ENCODE peak calls at places on chromosomes 1 and 21, in four cellular contexts. C, P, N and I are unnamed samples.

GRCh38 chr1:101081496-101082282 is 56.1 kb upstream of the DPH5 start:
- DNase-seq in C (no peak), P (no peak), N (no peak), I (no peak)

GRCh38 chr1:162107911-162108310 is 38.4 kb downstream of the NOS1AP start:
- DNase-seq in C (no peak), P (no peak), N (no peak), I (no peak)

GRCh38 chr21:29334717-29335428 is 36.2 kb downstream of the BACH1 start:
- DNase-seq in C (no peak), P (no peak), N (no peak), I (no peak)

GRCh38 chr1:37851782-37852210 is 7.6 kb downstream of the MTF1 start:
- DNase-seq in C (no peak), P (peak; percentile 13), N (no peak), I (no peak)

GRCh38 chr1:241323510-241323909 is 33.5 kb downstream of the RGS7 start:
- DNase-seq in C (peak; percentile 21), P (peak; percentile 7), N (no peak), I (peak; percentile 70)

GRCh38 chr1:85188530-85188929 is 12.3 kb downstream of the SYDE2 start:
- DNase-seq in C (no peak), P (no peak), N (no peak), I (no peak)

GRCh38 chr1:9309080-9309479 is 16.4 kb downstream of the SPSB1 start:
- DNase-seq in C (no peak), P (no peak), N (no peak), I (no peak)

GRCh38 chr1:32701951-32702598 is 495 bp downstream of the SYNC start:
- DNase-seq in C (no peak), P (no peak), N (no peak), I (no peak)

GRCh38 chr21:40732998-40733397 is 114.0 kb downstream of the DSCAM start:
- DNase-seq in C (no peak), P (no peak), N (no peak), I (no peak)

GRCh38 chr1:196951711-196952394 is 8.3 kb downstream of the CFHR2 start:
- DNase-seq in C (no peak), P (no peak), N (no peak), I (no peak)

GRCh38 chr1:159795534-159795933 is 6.6 kb upstream of the FCRL6 start:
- DNase-seq in C (no peak), P (no peak), N (no peak), I (no peak)

GRCh38 chr1:109919271-109919670 is 8.6 kb downstream of the CSF1 start:
- DNase-seq in C (no peak), P (no peak), N (no peak), I (no peak)

GRCh38 chr21:43369124-43369523 is 57.8 kb downstream of the SIK1 start:
- DNase-seq in C (peak; percentile 68), P (no peak), N (no peak), I (peak; percentile 52)

GRCh38 chr1:21818661-21819060 is 6.6 kb downstream of the LDLRAD2 start:
- DNase-seq in C (peak; percentile 97), P (peak; percentile 75), N (peak; percentile 12), I (peak; percentile 58)

GRCh38 chr1:112395261-112395831 is 668 bp upstream of the CTTNBP2NL start:
- DNase-seq in C (no peak), P (no peak), N (no peak), I (no peak)

GRCh38 chr21:35257413-35257812 is 208.3 kb upstream of the RUNX1 start:
- DNase-seq in C (no peak), P (no peak), N (peak; percentile 68), I (peak; percentile 62)

GRCh38 chr1:233448290-233448689 is 120.8 kb downstream of the MAP3K21 start:
- DNase-seq in C (peak; percentile 67), P (no peak), N (no peak), I (no peak)

GRCh38 chr1:37716321-37716720 is 24.0 kb downstream of the CDCA8 start:
- DNase-seq in C (no peak), P (no peak), N (no peak), I (no peak)

GRCh38 chr1:210757677-210758076 is 376.3 kb downstream of the KCNH1 start:
- DNase-seq in C (no peak), P (no peak), N (no peak), I (no peak)

GRCh38 chr1:35386290-35386689 is 117.8 kb downstream of the ZMYM4 start:
- DNase-seq in C (no peak), P (no peak), N (no peak), I (no peak)

GRCh38 chr1:240942901-240943300 is 330.9 kb upstream of the GREM2 start:
- DNase-seq in C (no peak), P (no peak), N (no peak), I (no peak)

GRCh38 chr1:241532864-241533263 is 686 bp downstream of the KMO start:
- DNase-seq in C (no peak), P (peak; percentile 80), N (no peak), I (peak; percentile 23)

GRCh38 chr1:92310185-92310597 is 11.3 kb downstream of the RPAP2 start:
- DNase-seq in C (peak; percentile 39), P (peak; percentile 43), N (no peak), I (peak; percentile 19)

GRCh38 chr1:164781980-164782379 is 223.0 kb downstream of the PBX1 start:
- DNase-seq in C (no peak), P (no peak), N (no peak), I (no peak)

GRCh38 chr1:207923121-207923520 is 12.2 kb upstream of the CD34 start:
- DNase-seq in C (no peak), P (no peak), N (no peak), I (no peak)

GRCh38 chr1:233790662-233791371 is 113.7 kb upstream of the SLC35F3 start:
- DNase-seq in C (peak; percentile 69), P (peak; percentile 52), N (peak; percentile 43), I (peak; percentile 81)

GRCh38 chr1:17904290-17904689 is 149.2 kb downstream of the ACTL8 start:
- DNase-seq in C (no peak), P (no peak), N (no peak), I (no peak)

GRCh38 chr1:17289756-17290155 is 18.2 kb upstream of the PADI4 start:
- DNase-seq in C (no peak), P (no peak), N (no peak), I (no peak)

GRCh38 chr1:160022330-160023310 is 9.2 kb downstream of the PIGM start:
- DNase-seq in C (no peak), P (no peak), N (no peak), I (no peak)

GRCh38 chr1:145977486-145978476 is 13.3 kb downstream of the POLR3GL start:
- DNase-seq in C (peak; percentile 82), P (peak; percentile 90), N (peak; percentile 69), I (peak; percentile 91)

GRCh38 chr1:117826551-117827078 is 102.8 kb downstream of the GDAP2 start:
- DNase-seq in C (peak; percentile 9), P (no peak), N (peak; percentile 19), I (no peak)

GRCh38 chr1:117826119-117826518 is 103.3 kb downstream of the GDAP2 start:
- DNase-seq in C (no peak), P (no peak), N (no peak), I (no peak)

GRCh38 chr1:117828206-117828605 is 101.2 kb downstream of the GDAP2 start:
- DNase-seq in C (peak; percentile 38), P (no peak), N (no peak), I (peak; percentile 30)

GRCh38 chr1:117824612-117825011 is 104.8 kb downstream of the GDAP2 start:
- DNase-seq in C (no peak), P (no peak), N (no peak), I (no peak)

GRCh38 chr1:117825414-117825813 is 104.0 kb downstream of the GDAP2 start:
- DNase-seq in C (no peak), P (no peak), N (no peak), I (no peak)
- H3K4me1 ChIP-seq in C (peaks cover 39% of the 10 kb centered on the region), P (no peaks in the 10 kb centered on the region), N (peaks cover 28% of the 10 kb centered on the region), I (peaks cover 13% of the 10 kb centered on the region)

DNA sequence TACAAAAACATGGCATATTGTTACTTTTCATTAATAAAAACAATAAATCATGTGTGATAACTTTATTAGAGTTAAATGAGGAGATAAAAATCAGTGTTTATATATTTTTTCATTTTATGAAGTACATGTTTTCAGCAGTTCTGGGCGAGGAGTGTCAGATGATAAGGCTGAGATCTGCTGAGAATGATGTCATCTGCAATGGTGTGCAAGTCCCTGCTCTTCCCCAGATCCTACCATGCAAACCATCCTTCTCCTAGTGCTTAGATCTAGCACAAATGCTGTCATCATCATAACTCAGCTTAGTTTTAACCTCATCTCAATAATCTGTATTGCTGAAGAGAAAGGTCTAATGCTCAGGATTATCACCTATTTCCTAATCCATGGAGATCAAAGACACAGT is 214.4 kb upstream of the DAB1 start:
- DNase-seq in C (no peak), P (no peak), N (no peak), I (no peak)
- H3K4me2 ChIP-seq in C (no peak overlapping the region), P (no peak overlapping the region), N (no peak overlapping the region), I (no peak overlapping the region)

DNA sequence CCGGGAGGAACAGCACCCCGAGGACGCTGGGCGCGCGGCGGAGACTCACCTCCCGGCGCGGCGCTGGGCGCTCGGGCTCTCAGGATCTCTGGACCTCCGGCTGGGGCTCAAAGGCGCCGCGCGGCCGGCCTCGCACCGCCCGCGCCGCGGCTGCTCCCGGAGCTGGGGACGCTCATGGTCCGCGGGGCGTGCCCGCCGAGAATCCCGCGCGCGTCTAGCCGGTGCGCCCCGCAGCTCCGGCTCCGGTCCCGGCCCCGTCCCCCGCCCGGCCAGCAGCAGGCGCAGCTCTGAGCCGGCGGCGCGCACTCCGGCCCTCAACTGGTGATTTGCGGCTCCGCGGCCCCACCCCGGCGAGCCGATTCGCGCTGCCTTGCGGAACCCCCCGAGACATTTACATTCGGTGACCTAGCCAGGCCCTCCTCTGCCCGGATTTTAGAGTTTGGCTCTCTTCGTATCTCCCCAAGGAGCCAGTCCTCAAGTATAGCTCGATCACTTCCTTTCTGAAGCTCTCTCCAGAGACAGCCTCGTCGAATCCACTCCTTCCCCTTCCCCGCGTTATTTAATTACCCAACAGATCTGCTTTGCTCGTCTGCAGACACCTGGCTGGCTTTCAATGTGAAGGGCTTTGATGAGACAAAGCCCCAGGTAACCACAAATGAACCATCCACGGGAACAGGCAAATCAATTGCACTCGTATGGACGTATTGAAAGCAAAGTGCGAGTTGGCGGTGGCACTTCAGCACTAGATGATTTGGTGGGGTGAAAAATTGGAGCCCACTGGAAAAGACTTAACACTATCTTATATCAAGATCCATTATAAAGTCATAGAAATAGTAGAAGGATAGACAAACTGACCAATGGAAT is at the start of gene BCAR3:
- DNase-seq in C (peak; percentile 89), P (peak; percentile 85), N (no peak), I (peak; percentile 88)
- TF ChIP-seq EZH2phosphoT487 in C (no peak), P (no peak), N (no peak), I (no peak)

GRCh38 chr1:229230136-229230892 is 40.6 kb upstream of the RAB4A start:
- DNase-seq in C (no peak), P (no peak), N (no peak), I (no peak)
- H3K4me1 ChIP-seq in C (no peaks in the 10 kb centered on the region), P (no peaks in the 10 kb centered on the region), N (peaks cover 52% of the 10 kb centered on the region), I (peaks cover 35% of the 10 kb centered on the region)

DNA sequence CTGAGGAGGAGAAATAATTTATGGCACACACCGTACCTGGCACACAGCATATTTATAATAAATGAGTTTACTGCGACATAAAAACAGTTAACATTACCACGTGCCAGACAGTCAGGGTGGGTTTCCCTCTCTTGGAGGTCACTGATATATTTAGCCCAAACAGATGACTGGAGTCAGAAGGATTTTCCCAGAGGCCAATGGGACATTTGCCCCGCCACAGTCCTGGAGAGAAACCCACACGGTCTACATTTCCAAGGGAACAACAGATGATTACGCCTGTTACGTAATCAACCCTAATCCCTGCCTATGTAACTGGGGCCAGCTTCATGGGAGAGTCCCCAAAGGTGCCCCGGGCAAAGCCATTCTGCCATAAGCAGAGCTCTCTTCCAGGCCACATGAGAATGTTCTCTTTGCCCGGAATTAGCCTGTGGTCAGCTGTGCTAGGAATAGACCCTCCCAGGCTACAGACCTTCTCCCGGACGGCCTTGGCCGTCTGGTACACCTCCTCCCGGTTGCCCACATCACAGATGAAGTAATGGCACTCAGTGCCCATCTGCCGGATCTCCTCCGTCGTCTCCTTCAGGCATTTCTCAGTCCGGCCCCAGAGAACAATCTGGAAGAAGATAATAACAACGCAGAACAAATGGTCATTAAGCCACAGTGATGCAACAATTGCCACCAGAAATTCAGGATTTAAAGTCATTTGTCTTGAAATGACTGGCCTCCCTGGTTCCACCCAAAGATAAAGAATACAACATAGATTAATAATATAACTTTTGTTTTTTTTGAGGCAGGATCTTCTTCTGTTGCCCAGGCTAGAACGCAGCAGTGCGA is 37.7 kb downstream of the DHRS3 start:
- DNase-seq in C (no peak), P (no peak), N (no peak), I (no peak)
- H3K4me2 ChIP-seq in C (no peak overlapping the region), P (no peak overlapping the region), N (no peak overlapping the region), I (no peak overlapping the region)